ENCODE peak calls at places on chromosomes 5 and 9, in five cellular contexts. One of them, this sample, is unnamed.

GRCh38 chr9:20200900-20201495 is 412.2 kb upstream of the SLC24A2 start:
- DNase-seq in H1: no peak
- DNase-seq in HEK293T: no peak
- DNase-seq in NT2/D1: no peak
- DNase-seq in GM12878: no peak
- DNase-seq in this sample: no peak

GRCh38 chr9:19116391-19116790 is 10.9 kb downstream of the PLIN2 start:
- DNase-seq in NT2/D1: no peak
- DNase-seq in H1: no peak
- DNase-seq in GM12878: no peak
- DNase-seq in HEK293T: no peak
- DNase-seq in this sample: no peak

GRCh38 chr9:124098141-124098905 is 86.8 kb downstream of the LHX2 start:
- DNase-seq in NT2/D1: no peak
- DNase-seq in GM12878: no peak
- DNase-seq in H1: no peak
- DNase-seq in HEK293T: no peak
- DNase-seq in this sample: no peak

GRCh38 chr5:173984218-173984617 is 4.8 kb upstream of the C5orf47 start:
- DNase-seq in H1: no peak
- DNase-seq in NT2/D1: no peak
- DNase-seq in GM12878: no peak
- DNase-seq in HEK293T: peak; percentile 45
- DNase-seq in this sample: peak; percentile 57

GRCh38 chr5:52684056-52684455 is 103.7 kb upstream of the ITGA1 start:
- DNase-seq in HEK293T: no peak
- DNase-seq in H1: no peak
- DNase-seq in GM12878: no peak
- DNase-seq in NT2/D1: no peak
- DNase-seq in this sample: no peak

GRCh38 chr5:57538341-57538955 is 55.8 kb upstream of the ACTBL2 start:
- DNase-seq in H1: no peak
- DNase-seq in GM12878: no peak
- DNase-seq in NT2/D1: no peak
- DNase-seq in HEK293T: no peak
- DNase-seq in this sample: no peak

GRCh38 chr9:102362463-102363138 is 624.2 kb upstream of the GRIN3A start:
- DNase-seq in HEK293T: no peak
- DNase-seq in H1: no peak
- DNase-seq in NT2/D1: no peak
- DNase-seq in GM12878: no peak
- DNase-seq in this sample: no peak

GRCh38 chr5:122112733-122113558 is 16.4 kb upstream of the ZNF474 start:
- DNase-seq in HEK293T: no peak
- DNase-seq in H1: no peak
- DNase-seq in GM12878: no peak
- DNase-seq in NT2/D1: no peak
- DNase-seq in this sample: no peak

GRCh38 chr5:131671994-131672655 is 37.1 kb upstream of the RAPGEF6 start:
- DNase-seq in GM12878: no peak
- DNase-seq in NT2/D1: no peak
- DNase-seq in H1: no peak
- DNase-seq in HEK293T: no peak
- DNase-seq in this sample: peak; percentile 5

GRCh38 chr5:123460296-123460729 is 37.1 kb upstream of the CEP120 start:
- DNase-seq in NT2/D1: peak; percentile 20
- DNase-seq in HEK293T: peak; percentile 16
- DNase-seq in H1: no peak
- DNase-seq in GM12878: no peak
- DNase-seq in this sample: no peak

GRCh38 chr9:129258823-129259301 is 80.8 kb upstream of the IER5L start:
- DNase-seq in NT2/D1: no peak
- DNase-seq in HEK293T: no peak
- DNase-seq in GM12878: no peak
- DNase-seq in H1: no peak
- DNase-seq in this sample: no peak

GRCh38 chr5:172379481-172379880 is 74.8 kb downstream of the SH3PXD2B start:
- DNase-seq in GM12878: no peak
- DNase-seq in H1: no peak
- DNase-seq in NT2/D1: no peak
- DNase-seq in HEK293T: no peak
- DNase-seq in this sample: no peak

GRCh38 chr5:73066466-73066865 is 53.9 kb upstream of the TMEM171 start:
- DNase-seq in GM12878: no peak
- DNase-seq in NT2/D1: no peak
- DNase-seq in HEK293T: no peak
- DNase-seq in H1: no peak
- DNase-seq in this sample: no peak

GRCh38 chr5:15013654-15014463 is 142.3 kb upstream of the ANKH start:
- DNase-seq in NT2/D1: peak; percentile 36
- DNase-seq in GM12878: no peak
- DNase-seq in HEK293T: peak; percentile 40
- DNase-seq in H1: no peak
- DNase-seq in this sample: peak; percentile 75

GRCh38 chr9:79682076-79682736 is 110.4 kb downstream of the TLE4 start:
- DNase-seq in HEK293T: no peak
- DNase-seq in GM12878: no peak
- DNase-seq in H1: no peak
- DNase-seq in NT2/D1: no peak
- DNase-seq in this sample: peak; percentile 24

GRCh38 chr5:176530406-176530982 is 6.7 kb downstream of the RNF44 start:
- DNase-seq in HEK293T: no peak
- DNase-seq in GM12878: no peak
- DNase-seq in NT2/D1: no peak
- DNase-seq in H1: no peak
- DNase-seq in this sample: no peak

GRCh38 chr9:78234810-78235209 is 1.1 kb upstream of the CEP78 start:
- DNase-seq in HEK293T: no peak
- DNase-seq in NT2/D1: no peak
- DNase-seq in GM12878: no peak
- DNase-seq in H1: no peak
- DNase-seq in this sample: no peak

GRCh38 chr5:126234563-126235195 is 188.5 kb upstream of the GRAMD2B start:
- DNase-seq in HEK293T: peak; percentile 55
- DNase-seq in NT2/D1: peak; percentile 23
- DNase-seq in GM12878: no peak
- DNase-seq in H1: no peak
- DNase-seq in this sample: peak; percentile 13

GRCh38 chr9:34555435-34556230 is 32.8 kb upstream of the ENHO start:
- DNase-seq in NT2/D1: no peak
- DNase-seq in H1: no peak
- DNase-seq in HEK293T: no peak
- DNase-seq in GM12878: no peak
- DNase-seq in this sample: no peak

GRCh38 chr5:81908044-81908443 is 63.8 kb upstream of the ATG10 start:
- DNase-seq in HEK293T: no peak
- DNase-seq in H1: no peak
- DNase-seq in GM12878: no peak
- DNase-seq in NT2/D1: no peak
- DNase-seq in this sample: no peak

GRCh38 chr9:131500377-131500776 is 2.3 kb upstream of the POMT1 start:
- DNase-seq in NT2/D1: no peak
- DNase-seq in GM12878: no peak
- DNase-seq in HEK293T: no peak
- DNase-seq in H1: no peak
- DNase-seq in this sample: no peak

GRCh38 chr5:169914766-169915165 is 65.5 kb downstream of the INSYN2B start:
- DNase-seq in GM12878: no peak
- DNase-seq in HEK293T: no peak
- DNase-seq in H1: no peak
- DNase-seq in NT2/D1: no peak
- DNase-seq in this sample: no peak

GRCh38 chr9:73067074-73067473 is 84.6 kb upstream of the ANXA1 start:
- DNase-seq in HEK293T: no peak
- DNase-seq in NT2/D1: no peak
- DNase-seq in H1: no peak
- DNase-seq in GM12878: no peak
- DNase-seq in this sample: no peak

GRCh38 chr5:109105631-109106267 is 304.0 kb downstream of the PJA2 start:
- DNase-seq in HEK293T: no peak
- DNase-seq in GM12878: no peak
- DNase-seq in H1: no peak
- DNase-seq in NT2/D1: no peak
- DNase-seq in this sample: no peak

GRCh38 chr9:121568541-121569265 is 69.1 kb upstream of the GGTA1 start:
- DNase-seq in H1: no peak
- DNase-seq in HEK293T: no peak
- DNase-seq in NT2/D1: no peak
- DNase-seq in GM12878: no peak
- DNase-seq in this sample: no peak

GRCh38 chr5:171957591-171958251 is 48.7 kb downstream of the FBXW11 start:
- DNase-seq in GM12878: peak; percentile 69
- DNase-seq in HEK293T: no peak
- DNase-seq in H1: no peak
- DNase-seq in NT2/D1: no peak
- DNase-seq in this sample: peak; percentile 35

GRCh38 chr9:129370770-129371169 is 192.7 kb upstream of the IER5L start:
- DNase-seq in NT2/D1: no peak
- DNase-seq in H1: no peak
- DNase-seq in HEK293T: no peak
- DNase-seq in GM12878: no peak
- DNase-seq in this sample: no peak

GRCh38 chr9:129885018-129885669 is 49.9 kb downstream of the USP20 start:
- DNase-seq in GM12878: peak; percentile 20
- DNase-seq in HEK293T: peak; percentile 38
- DNase-seq in NT2/D1: no peak
- DNase-seq in H1: no peak
- DNase-seq in this sample: peak; percentile 33

DNA sequence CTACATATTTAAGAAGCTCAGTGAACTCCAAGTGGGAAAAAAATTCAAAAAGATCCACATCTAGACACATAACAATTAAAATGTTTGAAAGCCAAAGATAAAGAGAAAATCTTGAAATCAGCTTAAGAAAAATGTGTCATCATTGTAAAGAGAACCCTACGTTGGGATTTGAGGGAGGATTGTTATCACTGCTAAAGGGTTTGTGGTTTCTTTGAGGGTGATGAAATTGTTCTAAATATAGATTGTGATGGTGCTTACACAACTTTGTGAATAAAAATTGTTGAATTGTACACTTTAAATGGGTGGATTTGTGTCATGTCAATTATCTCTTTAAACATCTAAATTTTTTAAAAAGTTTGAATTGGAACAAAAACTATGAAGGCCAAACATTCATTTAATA is 92.2 kb upstream of the ADAMTS19 start:
- DNase-seq in GM12878: no peak
- DNase-seq in H1: no peak
- DNase-seq in HEK293T: no peak
- DNase-seq in NT2/D1: no peak
- DNase-seq in this sample: no peak
- TF ChIP-seq SUZ12 in GM12878: no peak
- TF ChIP-seq SUZ12 in H1: no peak
- TF ChIP-seq SUZ12 in HEK293T: no peak
- TF ChIP-seq SUZ12 in NT2/D1: no peak
- TF ChIP-seq SUZ12 in this sample: no peak

DNA sequence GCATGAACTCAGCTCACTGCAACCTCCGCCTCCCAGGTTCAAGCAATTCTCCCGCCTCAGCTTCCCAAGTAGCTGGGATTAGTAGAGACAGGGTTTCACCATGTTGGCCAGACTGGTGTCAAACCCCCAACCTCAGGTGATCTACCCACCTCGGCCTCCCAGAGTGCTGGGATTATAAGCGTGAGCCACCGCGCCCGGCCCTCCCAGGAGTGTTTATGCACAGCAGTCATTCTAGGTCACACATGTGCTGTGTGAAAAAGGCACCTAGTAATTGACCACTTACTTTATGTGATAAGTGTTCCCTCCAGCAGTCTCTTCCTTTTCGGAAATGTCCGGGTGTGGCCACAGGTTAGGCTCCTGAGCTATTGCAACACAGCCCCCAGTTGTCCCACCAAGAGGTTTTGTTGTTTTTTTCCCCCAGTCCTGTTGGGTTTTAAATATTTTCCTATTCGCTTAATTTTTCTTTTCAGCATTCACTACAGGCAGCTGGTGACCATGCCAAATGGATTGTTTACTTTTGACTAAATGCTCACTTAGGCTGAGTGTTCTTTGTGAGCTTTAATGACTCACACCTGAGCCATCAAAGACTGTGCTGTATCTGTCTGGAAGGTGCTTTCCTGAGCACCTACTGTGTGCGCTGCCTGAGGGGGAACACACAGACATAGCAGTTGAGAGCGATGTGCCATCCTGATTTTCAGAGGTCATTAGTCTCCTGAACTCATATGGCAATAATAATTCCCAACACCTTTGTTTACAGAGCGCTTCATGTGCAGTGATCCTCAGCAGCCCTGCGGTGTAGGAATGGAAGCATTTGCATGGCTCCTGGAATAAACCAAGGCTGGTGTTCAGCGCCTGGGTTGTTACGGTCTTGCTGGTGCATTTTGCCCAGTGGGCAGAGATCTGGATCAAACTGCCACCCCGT is 94.3 kb downstream of the MVB12B start:
- DNase-seq in GM12878: no peak
- DNase-seq in NT2/D1: no peak
- DNase-seq in HEK293T: no peak
- DNase-seq in H1: no peak
- DNase-seq in this sample: peak; percentile 42
- TF ChIP-seq SUZ12 in GM12878: no peak
- TF ChIP-seq SUZ12 in NT2/D1: no peak
- TF ChIP-seq SUZ12 in HEK293T: no peak
- TF ChIP-seq SUZ12 in H1: no peak
- TF ChIP-seq SUZ12 in this sample: no peak

DNA sequence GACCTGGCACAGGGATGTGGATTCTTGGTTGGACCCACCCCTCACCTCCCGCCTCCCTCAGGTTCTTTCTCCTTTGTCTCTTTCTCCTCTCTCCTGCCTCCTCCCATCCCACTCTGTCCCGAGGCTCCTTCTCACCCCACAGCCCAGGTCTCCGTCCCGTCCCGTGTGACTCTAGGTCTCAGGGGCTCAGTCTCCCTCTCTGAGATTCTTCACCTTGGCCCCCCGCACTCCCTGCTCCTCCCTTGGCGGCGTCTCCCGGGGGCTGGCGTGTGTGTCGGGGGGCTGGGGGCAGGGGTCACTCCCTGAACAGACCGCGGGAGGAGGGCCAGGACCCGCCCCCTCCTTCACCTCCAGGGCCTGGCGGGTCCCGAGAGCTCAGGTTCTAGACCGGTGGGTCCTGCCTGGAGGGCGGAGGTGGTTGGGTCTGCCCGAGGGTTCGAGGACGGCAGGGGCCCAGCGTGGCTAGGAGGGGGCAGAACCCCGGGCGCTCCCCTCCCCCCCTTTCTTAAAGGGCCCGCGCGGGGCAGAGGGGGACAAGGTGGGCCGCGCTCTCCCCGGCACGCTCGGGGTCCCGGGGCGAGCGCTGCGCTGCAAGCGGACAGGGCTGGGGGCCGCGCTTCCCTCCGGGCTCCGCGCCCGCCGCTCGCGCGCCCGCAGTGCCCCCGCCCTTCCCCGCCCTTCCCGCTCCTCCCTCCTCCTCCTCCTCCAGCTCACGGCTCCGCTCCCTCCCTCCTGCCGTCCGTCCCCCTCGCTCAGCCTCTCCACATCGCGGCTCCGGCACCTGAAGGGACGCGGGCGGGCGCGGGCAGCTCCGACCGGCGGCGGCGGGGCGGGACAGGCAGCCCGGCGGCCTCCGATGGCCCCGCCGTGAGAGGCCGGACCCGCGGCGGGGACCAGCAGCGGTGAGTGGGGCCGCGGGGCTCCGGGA is at the start of gene PSD2:
- DNase-seq in H1: no peak
- DNase-seq in NT2/D1: no peak
- DNase-seq in GM12878: no peak
- DNase-seq in HEK293T: peak; percentile 63
- DNase-seq in this sample: no peak
- TF ChIP-seq SUZ12 in H1: no peak
- TF ChIP-seq SUZ12 in NT2/D1: no peak
- TF ChIP-seq SUZ12 in GM12878: no peak
- TF ChIP-seq SUZ12 in HEK293T: no peak
- TF ChIP-seq SUZ12 in this sample: no peak

GRCh38 chr5:80070338-80071056 is 35.3 kb downstream of the THBS4 start:
- DNase-seq in H1: no peak
- DNase-seq in GM12878: peak; percentile 27
- DNase-seq in NT2/D1: no peak
- DNase-seq in HEK293T: no peak
- DNase-seq in this sample: no peak
- TF ChIP-seq SUZ12 in H1: no peak
- TF ChIP-seq SUZ12 in GM12878: no peak
- TF ChIP-seq SUZ12 in NT2/D1: no peak
- TF ChIP-seq SUZ12 in HEK293T: no peak
- TF ChIP-seq SUZ12 in this sample: no peak

This sample was measured in HepG2.